ENCODE peak calls at places on chromosomes 4 and X, in eight cellular contexts. O, L, U, T, H, I, J and Y are unnamed samples.

GRCh38 chr4:158810487-158811215 is 41.8 kb downstream of the FNIP2 start:
- DNase-seq in I (no peak), J (peak; percentile 28), O (peak; percentile 58), H (peak; percentile 36), U (no peak), L (peak; percentile 83), T (peak; percentile 53), Y (peak; percentile 70)

GRCh38 chr4:10095296-10095991 is 21.2 kb downstream of the WDR1 start:
- DNase-seq in L (no peak), J (no peak), U (no peak), T (no peak), I (no peak), H (no peak), O (no peak), Y (no peak)

GRCh38 chr4:112514079-112514448 is 1.9 kb downstream of the NEUROG2 start:
- DNase-seq in O (no peak), U (peak; percentile 33), I (peak; percentile 48), H (no peak), J (no peak), T (no peak), L (no peak), Y (no peak)

GRCh38 chr4:42371306-42372063 is 25.8 kb upstream of the SHISA3 start:
- DNase-seq in I (no peak), O (no peak), L (no peak), T (peak; percentile 60), U (peak; percentile 77), J (no peak), H (peak; percentile 53), Y (no peak)

GRCh38 chr4:80495847-80496246 is 160.3 kb downstream of the CFAP299 start:
- DNase-seq in H (no peak), O (no peak), L (no peak), U (no peak), J (no peak), T (no peak), I (no peak), Y (no peak)

GRCh38 chrX:37787353-37787869 is 7.6 kb downstream of the CYBB start:
- DNase-seq in L (no peak), J (no peak), T (no peak), I (no peak), H (no peak), U (no peak), O (no peak), Y (no peak)

GRCh38 chrX:10882484-10882883 is 228.6 kb upstream of the HCCS start:
- DNase-seq in I (no peak), O (no peak), L (no peak), J (no peak), U (no peak), T (no peak), H (no peak), Y (no peak)

GRCh38 chr4:76354517-76355473 is 48.3 kb downstream of the STBD1 start:
- DNase-seq in H (no peak), O (no peak), T (no peak), U (no peak), L (no peak), I (no peak), J (no peak), Y (no peak)

GRCh38 chr4:157664726-157665125 is 444.2 kb downstream of the GRIA2 start:
- DNase-seq in T (no peak), J (no peak), H (no peak), O (no peak), I (no peak), L (no peak), U (no peak), Y (no peak)

GRCh38 chrX:54358424-54359211 is 772 bp upstream of the WNK3 start:
- DNase-seq in O (no peak), H (no peak), U (peak; percentile 71), L (peak; percentile 70), J (peak; percentile 78), T (peak; percentile 10), I (peak; percentile 81), Y (peak; percentile 24)

GRCh38 chr4:74661427-74662171 is 132.7 kb downstream of the BTC start:
- DNase-seq in I (no peak), T (no peak), L (no peak), J (no peak), U (no peak), O (no peak), H (peak; percentile 73), Y (no peak)

GRCh38 chr4:105257817-105258495 is 111.3 kb downstream of the TET2 start:
- DNase-seq in T (no peak), U (no peak), H (no peak), J (no peak), I (no peak), L (no peak), O (no peak), Y (no peak)

GRCh38 chr4:149884046-149884445 is 68.4 kb upstream of the IQCM start:
- DNase-seq in U (no peak), T (no peak), I (no peak), O (no peak), J (no peak), L (no peak), H (no peak), Y (no peak)

GRCh38 chr4:81919810-81920209 is 448.1 kb upstream of the RASGEF1B start:
- DNase-seq in U (no peak), H (no peak), O (no peak), I (no peak), L (no peak), J (no peak), T (no peak), Y (no peak)

GRCh38 chr4:159764343-159764952 is 661.6 kb downstream of the RAPGEF2 start:
- DNase-seq in I (peak; percentile 48), L (no peak), O (no peak), H (peak; percentile 61), T (peak; percentile 33), J (no peak), U (peak; percentile 59), Y (no peak)

GRCh38 chrX:18668468-18668867 is 3.4 kb downstream of the RS1 start:
- DNase-seq in U (no peak), H (no peak), T (no peak), J (no peak), L (no peak), O (no peak), I (no peak), Y (no peak)

GRCh38 chr4:71300964-71301363 is 37.9 kb upstream of the SLC4A4 start:
- DNase-seq in O (no peak), U (no peak), H (no peak), I (no peak), T (no peak), L (peak; percentile 57), J (no peak), Y (no peak)

GRCh38 chr4:98662619-98663225 is 4.3 kb upstream of the TSPAN5 start:
- DNase-seq in I (peak; percentile 64), L (no peak), J (no peak), T (no peak), O (no peak), U (no peak), H (no peak), Y (no peak)

GRCh38 chr4:139669859-139670258 is 4.2 kb downstream of the MGST2 start:
- DNase-seq in U (no peak), O (no peak), I (no peak), J (no peak), H (no peak), T (no peak), L (no peak), Y (no peak)

GRCh38 chr4:10158355-10158942 is 41.9 kb upstream of the WDR1 start:
- DNase-seq in O (peak; percentile 35), U (no peak), J (no peak), H (no peak), L (no peak), I (no peak), T (no peak), Y (no peak)

GRCh38 chrX:53768451-53769246 is 82.1 kb upstream of the HUWE1 start:
- DNase-seq in U (no peak), H (no peak), I (no peak), O (no peak), J (no peak), T (no peak), L (no peak), Y (no peak)

GRCh38 chr4:174591243-174592021 is 69.1 kb upstream of the HPGD start:
- DNase-seq in O (no peak), U (no peak), H (no peak), J (no peak), T (no peak), I (no peak), L (no peak), Y (no peak)

GRCh38 chrX:47172549-47172948 is 21.1 kb upstream of the UBA1 start:
- DNase-seq in T (no peak), I (no peak), L (peak; percentile 36), U (no peak), H (no peak), O (peak; percentile 9), J (no peak), Y (no peak)

DNA sequence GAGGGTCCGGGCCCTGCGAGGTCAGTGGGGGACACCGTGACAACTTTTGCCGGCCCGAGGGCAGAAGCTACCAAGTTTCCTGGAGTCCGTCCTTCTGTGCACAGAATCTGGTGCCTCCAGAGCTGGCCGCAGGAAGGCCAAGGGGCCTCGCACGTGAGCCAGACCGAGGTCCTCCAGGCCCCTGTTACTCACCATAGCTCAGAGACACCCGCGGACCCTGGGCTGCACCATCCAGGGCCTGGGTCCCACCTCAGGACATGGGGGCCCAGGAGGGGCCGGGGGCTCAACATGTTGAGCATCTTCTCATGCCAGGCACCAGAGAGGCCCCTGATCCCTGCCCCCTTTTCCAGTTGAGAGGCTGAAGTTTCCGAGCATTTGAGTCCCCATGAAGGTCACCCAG is 87.9 kb downstream of the HMX1 start:
- DNase-seq in U (no peak), H (no peak), O (no peak), L (no peak), I (no peak), T (no peak), J (no peak), Y (peak; percentile 69)
- H3K9me3 ChIP-seq in U (no peaks in the 10 kb centered on the region), H (no peaks in the 10 kb centered on the region), O (no peaks in the 10 kb centered on the region), L (no peaks in the 10 kb centered on the region), I (no peaks in the 10 kb centered on the region), T (no peaks in the 10 kb centered on the region), J (no peaks in the 10 kb centered on the region), Y (no peaks in the 10 kb centered on the region)

GRCh38 chr4:95732061-95732460 is 107.8 kb upstream of the PDHA2 start:
- DNase-seq in J (no peak), O (no peak), U (peak; percentile 44), T (no peak), I (no peak), L (no peak), H (peak; percentile 39), Y (no peak)
- TF ChIP-seq EP300 in J (no peak), O (no peak), U (peak; percentile 98), T (no peak), I (no peak), L (no peak), H (no peak), Y (no peak)

DNA sequence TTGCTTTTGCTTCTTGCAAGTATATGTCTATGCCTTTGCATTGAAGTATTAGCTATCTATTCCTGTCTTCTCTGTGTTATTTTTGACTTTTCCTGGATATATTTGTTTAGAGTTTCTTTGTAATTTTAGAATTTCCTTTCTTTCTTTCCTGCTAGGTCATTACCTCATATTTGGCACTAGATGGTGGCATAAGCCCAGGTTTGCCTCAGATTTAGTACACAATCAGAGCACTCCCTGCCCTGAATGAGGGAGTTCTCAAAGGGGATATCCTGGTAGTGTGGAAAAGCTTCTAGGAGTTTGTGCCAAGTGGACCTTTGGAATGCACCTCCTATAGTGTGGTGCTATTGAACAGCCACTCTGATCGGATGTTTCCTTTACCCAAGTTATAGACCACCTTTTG is 181.6 kb downstream of the UGT8 start:
- DNase-seq in I (no peak), O (no peak), L (no peak), T (no peak), J (no peak), U (peak; percentile 1), H (peak; percentile 16), Y (no peak)
- TF ChIP-seq CTCF in I (peak; percentile 60), O (no peak), L (no peak), T (no peak), J (no peak), U (peak; percentile 49), H (no peak), Y (no peak)

GRCh38 chr4:153062652-153063168 is 126.6 kb downstream of the FHDC1 start:
- DNase-seq in U (no peak), I (peak; percentile 24), J (no peak), H (no peak), L (no peak), T (no peak), O (no peak), Y (no peak)
- H3K9me3 ChIP-seq in U (no peaks in the 10 kb centered on the region), I (no peaks in the 10 kb centered on the region), J (no peaks in the 10 kb centered on the region), H (no peaks in the 10 kb centered on the region), L (no peaks in the 10 kb centered on the region), T (no peaks in the 10 kb centered on the region), O (no peaks in the 10 kb centered on the region), Y (no peaks in the 10 kb centered on the region)